ENCODE peak calls at places on chromosomes 2 and 18, in four cellular contexts. Z, O, D and N are unnamed samples.

GRCh38 chr18:31513189-31513907 is 15.4 kb downstream of the DSG2 start:
- DNase-seq in D (peak; percentile 59), Z (no peak), O (no peak), N (no peak)

GRCh38 chr2:233072838-233073237 is 12.7 kb downstream of the INPP5D start:
- DNase-seq in Z (no peak), O (no peak), D (no peak), N (no peak)

GRCh38 chr2:3523551-3524041 is 4.3 kb upstream of the ADI1 start:
- DNase-seq in O (peak; percentile 49), Z (no peak), D (peak; percentile 39), N (no peak)

GRCh38 chr18:63213331-63213900 is 106.2 kb downstream of the BCL2 start:
- DNase-seq in D (peak; percentile 31), O (no peak), Z (no peak), N (no peak)

GRCh38 chr18:79108520-79109215 is 39.5 kb downstream of the ATP9B start:
- DNase-seq in O (no peak), Z (no peak), D (peak; percentile 41), N (no peak)

GRCh38 chr2:105139556-105140236 is 101.8 kb downstream of the MRPS9 start:
- DNase-seq in O (no peak), D (peak; percentile 87), Z (no peak), N (no peak)

GRCh38 chr2:3780477-3781402 is 77.4 kb downstream of the DCDC2C start:
- DNase-seq in Z (peak; percentile 25), D (peak; percentile 56), O (peak; percentile 72), N (peak; percentile 4)

GRCh38 chr2:176643711-176644110 is 374.5 kb downstream of the MTX2 start:
- DNase-seq in O (no peak), D (peak; percentile 53), Z (no peak), N (no peak)

GRCh38 chr2:54298511-54298910 is 42.5 kb upstream of the TSPYL6 start:
- DNase-seq in O (no peak), Z (no peak), D (no peak), N (no peak)

GRCh38 chr18:72181241-72181764 is 362.8 kb downstream of the CBLN2 start:
- DNase-seq in O (no peak), Z (no peak), D (no peak), N (no peak)

GRCh38 chr2:151828890-151829324 is 686 bp upstream of the ARL5A start:
- DNase-seq in D (no peak), O (no peak), Z (no peak), N (no peak)

GRCh38 chr2:220103596-220103995 is 476.2 kb downstream of the SLC4A3 start:
- DNase-seq in D (no peak), Z (no peak), O (no peak), N (no peak)

GRCh38 chr2:227862227-227862740 is 9.1 kb upstream of the DAW1 start:
- DNase-seq in Z (peak; percentile 8), D (peak; percentile 82), O (peak; percentile 23), N (no peak)

GRCh38 chr2:170250584-170250983 is 72.6 kb downstream of the MYO3B start:
- DNase-seq in D (no peak), Z (no peak), O (no peak), N (no peak)

GRCh38 chr2:209501579-209501978 is 77.7 kb downstream of the MAP2 start:
- DNase-seq in Z (no peak), D (no peak), O (peak; percentile 40), N (no peak)

GRCh38 chr18:28032177-28032576 is 144.8 kb downstream of the CDH2 start:
- DNase-seq in Z (no peak), D (peak; percentile 18), O (no peak), N (no peak)

GRCh38 chr2:215530191-215530968 is 94.5 kb upstream of the FN1 start:
- DNase-seq in Z (no peak), D (peak; percentile 90), O (no peak), N (no peak)

GRCh38 chr2:216090369-216090786 is 8.7 kb downstream of the TMEM169 start:
- DNase-seq in O (no peak), Z (no peak), D (no peak), N (no peak)

GRCh38 chr2:207920721-207921120 is 104.6 kb downstream of the PLEKHM3 start:
- DNase-seq in D (no peak), Z (no peak), O (no peak), N (no peak)

GRCh38 chr2:39730685-39731302 is 48.3 kb downstream of the THUMPD2 start:
- DNase-seq in O (no peak), Z (no peak), D (peak; percentile 42), N (no peak)

GRCh38 chr2:19351914-19352697 is 6.3 kb downstream of the OSR1 start:
- DNase-seq in D (no peak), O (no peak), Z (no peak), N (no peak)

GRCh38 chr2:196954001-196954400 is 27.5 kb upstream of the PGAP1 start:
- DNase-seq in Z (no peak), O (no peak), D (no peak), N (no peak)

GRCh38 chr18:13222371-13223281 is 4.1 kb downstream of the LDLRAD4 start:
- DNase-seq in D (no peak), Z (no peak), O (peak; percentile 40), N (no peak)

GRCh38 chr2:216692636-216693413 is 2.5 kb downstream of the IGFBP5 start:
- DNase-seq in Z (no peak), O (peak; percentile 77), D (no peak), N (peak; percentile 65)